ENCODE peak calls at places on chromosomes 5 and 9, in eight cellular contexts. One of them, this sample, is unnamed.

GRCh38 chr5:59496524-59497134 is 396.9 kb downstream of the PDE4D start:
- DNase-seq in right lobe of liver: no peak
- DNase-seq in spleen: peak; percentile 54
- DNase-seq in Peyer's patch: no peak
- DNase-seq in body of pancreas: peak; percentile 18
- DNase-seq in A549: peak; percentile 60
- DNase-seq in adrenal gland: no peak
- DNase-seq in ovary: no peak
- DNase-seq in this sample: no peak

GRCh38 chr9:121822093-121823085 is 171.0 kb downstream of the DAB2IP start:
- DNase-seq in right lobe of liver: no peak
- DNase-seq in spleen: no peak
- DNase-seq in Peyer's patch: peak; percentile 36
- DNase-seq in body of pancreas: no peak
- DNase-seq in A549: no peak
- DNase-seq in adrenal gland: no peak
- DNase-seq in ovary: no peak
- DNase-seq in this sample: no peak

GRCh38 chr9:134217431-134218210 is 53.3 kb upstream of the RNU6ATAC start:
- DNase-seq in right lobe of liver: peak; percentile 81
- DNase-seq in spleen: peak; percentile 61
- DNase-seq in Peyer's patch: no peak
- DNase-seq in body of pancreas: no peak
- DNase-seq in A549: peak; percentile 43
- DNase-seq in adrenal gland: no peak
- DNase-seq in ovary: peak; percentile 18
- DNase-seq in this sample: no peak

GRCh38 chr5:109706065-109706464 is 16.3 kb downstream of the MAN2A1 start:
- DNase-seq in right lobe of liver: no peak
- DNase-seq in spleen: no peak
- DNase-seq in Peyer's patch: no peak
- DNase-seq in body of pancreas: no peak
- DNase-seq in A549: no peak
- DNase-seq in adrenal gland: no peak
- DNase-seq in ovary: no peak
- DNase-seq in this sample: no peak

GRCh38 chr9:137310190-137311052 is 8.3 kb upstream of the NRARP start:
- DNase-seq in right lobe of liver: no peak
- DNase-seq in spleen: peak; percentile 71
- DNase-seq in Peyer's patch: peak; percentile 69
- DNase-seq in body of pancreas: peak; percentile 84
- DNase-seq in A549: peak; percentile 58
- DNase-seq in adrenal gland: no peak
- DNase-seq in ovary: peak; percentile 26
- DNase-seq in this sample: no peak

GRCh38 chr5:73490088-73490487 is 8.2 kb upstream of the BTF3 start:
- DNase-seq in right lobe of liver: no peak
- DNase-seq in spleen: no peak
- DNase-seq in Peyer's patch: no peak
- DNase-seq in body of pancreas: no peak
- DNase-seq in A549: no peak
- DNase-seq in adrenal gland: no peak
- DNase-seq in ovary: no peak
- DNase-seq in this sample: no peak

GRCh38 chr5:52870448-52870847 is 82.7 kb downstream of the ITGA1 start:
- DNase-seq in right lobe of liver: no peak
- DNase-seq in spleen: no peak
- DNase-seq in Peyer's patch: no peak
- DNase-seq in body of pancreas: no peak
- DNase-seq in A549: peak; percentile 35
- DNase-seq in adrenal gland: peak; percentile 65
- DNase-seq in ovary: no peak
- DNase-seq in this sample: no peak

GRCh38 chr5:74543162-74543995 is 97.1 kb downstream of the ENC1 start:
- DNase-seq in right lobe of liver: no peak
- DNase-seq in spleen: no peak
- DNase-seq in Peyer's patch: no peak
- DNase-seq in body of pancreas: peak; percentile 55
- DNase-seq in A549: peak; percentile 82
- DNase-seq in adrenal gland: no peak
- DNase-seq in ovary: no peak
- DNase-seq in this sample: no peak

GRCh38 chr5:83034036-83034435 is 43.2 kb downstream of the TMEM167A start:
- DNase-seq in right lobe of liver: no peak
- DNase-seq in spleen: no peak
- DNase-seq in Peyer's patch: no peak
- DNase-seq in body of pancreas: no peak
- DNase-seq in A549: no peak
- DNase-seq in adrenal gland: no peak
- DNase-seq in ovary: no peak
- DNase-seq in this sample: no peak

DNA sequence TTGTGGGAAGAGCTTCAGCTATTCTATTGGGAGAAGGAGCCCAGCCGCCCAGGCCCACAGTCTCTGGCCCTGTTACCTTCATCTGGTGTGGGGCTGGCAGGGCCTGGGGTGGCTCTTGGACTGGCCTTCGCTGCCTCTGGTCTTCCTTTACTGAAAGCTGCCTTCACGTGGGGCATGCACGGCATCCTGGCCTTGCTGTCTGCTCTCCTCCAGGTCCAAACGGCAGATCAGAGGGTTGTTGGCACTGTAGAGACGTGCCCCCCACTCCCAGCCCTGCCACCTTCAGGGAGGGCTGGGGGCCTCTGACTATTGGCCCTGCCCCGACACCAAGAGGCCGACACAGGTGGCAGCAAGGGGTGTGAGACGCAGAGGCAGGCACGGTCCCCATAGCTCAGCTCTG is 291.3 kb upstream of the IRX1 start:
- DNase-seq in right lobe of liver: no peak
- DNase-seq in spleen: no peak
- DNase-seq in Peyer's patch: no peak
- DNase-seq in body of pancreas: no peak
- DNase-seq in A549: no peak
- DNase-seq in adrenal gland: no peak
- DNase-seq in ovary: no peak
- DNase-seq in this sample: no peak
- TF ChIP-seq POLR2A in right lobe of liver: no peak
- TF ChIP-seq POLR2A in spleen: no peak
- TF ChIP-seq POLR2A in Peyer's patch: no peak
- TF ChIP-seq POLR2A in body of pancreas: no peak
- TF ChIP-seq POLR2A in A549: no peak
- TF ChIP-seq POLR2A in adrenal gland: no peak
- TF ChIP-seq POLR2A in ovary: no peak
- TF ChIP-seq POLR2A in this sample: no peak

DNA sequence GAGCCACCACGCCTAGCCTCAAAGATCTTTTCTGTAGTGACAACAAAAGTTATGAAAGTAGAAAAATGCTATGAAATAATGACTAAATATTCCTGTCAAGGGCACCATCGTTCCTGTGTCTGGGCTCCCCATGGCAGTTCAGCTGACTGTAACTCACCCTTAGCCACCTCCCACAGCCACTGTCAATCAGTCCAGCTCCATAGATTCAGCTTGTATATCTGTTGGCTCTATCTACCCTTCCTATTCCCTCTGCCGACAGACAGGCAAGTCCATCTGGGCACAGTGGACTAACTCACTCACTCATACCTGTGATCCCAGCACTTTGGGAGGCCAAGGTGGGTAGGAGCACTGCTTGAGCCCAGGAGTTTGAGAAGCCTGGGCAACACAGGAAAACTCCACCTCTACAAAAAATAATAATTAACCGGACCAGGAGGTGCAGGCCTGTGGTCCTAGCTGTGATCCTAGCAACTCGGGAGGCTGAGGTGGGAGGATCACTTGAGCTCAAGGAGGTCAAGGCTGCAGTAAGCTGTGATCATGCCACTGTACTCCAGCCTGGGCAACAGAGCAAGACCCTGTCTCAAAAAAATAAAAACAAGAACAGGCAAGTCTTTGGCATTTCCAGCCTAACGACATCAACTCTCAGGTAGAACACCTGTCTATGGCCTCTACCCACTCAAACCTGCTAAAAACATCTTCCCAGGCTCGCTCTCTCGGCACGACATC is 6.1 kb downstream of the CAMSAP1 start:
- DNase-seq in right lobe of liver: no peak
- DNase-seq in spleen: no peak
- DNase-seq in Peyer's patch: no peak
- DNase-seq in body of pancreas: no peak
- DNase-seq in A549: no peak
- DNase-seq in adrenal gland: peak; percentile 59
- DNase-seq in ovary: no peak
- DNase-seq in this sample: no peak
- TF ChIP-seq POLR2A in right lobe of liver: no peak
- TF ChIP-seq POLR2A in spleen: no peak
- TF ChIP-seq POLR2A in Peyer's patch: no peak
- TF ChIP-seq POLR2A in body of pancreas: no peak
- TF ChIP-seq POLR2A in A549: no peak
- TF ChIP-seq POLR2A in adrenal gland: no peak
- TF ChIP-seq POLR2A in ovary: no peak
- TF ChIP-seq POLR2A in this sample: no peak

GRCh38 chr9:129140397-129141065 is 29.3 kb downstream of the PTPA start:
- DNase-seq in right lobe of liver: no peak
- DNase-seq in spleen: peak; percentile 85
- DNase-seq in Peyer's patch: peak; percentile 65
- DNase-seq in body of pancreas: peak; percentile 50
- DNase-seq in A549: peak; percentile 35
- DNase-seq in adrenal gland: peak; percentile 72
- DNase-seq in ovary: peak; percentile 69
- DNase-seq in this sample: peak; percentile 73
- TF ChIP-seq POLR2A in right lobe of liver: no peak
- TF ChIP-seq POLR2A in spleen: no peak
- TF ChIP-seq POLR2A in Peyer's patch: no peak
- TF ChIP-seq POLR2A in body of pancreas: peak; percentile 41
- TF ChIP-seq POLR2A in A549: peak; percentile 41
- TF ChIP-seq POLR2A in adrenal gland: no peak
- TF ChIP-seq POLR2A in ovary: no peak
- TF ChIP-seq POLR2A in this sample: no peak

GRCh38 chr5:144189800-144190429 is 19.2 kb downstream of the KCTD16 start:
- DNase-seq in right lobe of liver: no peak
- DNase-seq in spleen: no peak
- DNase-seq in Peyer's patch: peak; percentile 87
- DNase-seq in body of pancreas: no peak
- DNase-seq in A549: peak; percentile 91
- DNase-seq in adrenal gland: peak; percentile 65
- DNase-seq in ovary: no peak
- DNase-seq in this sample: peak; percentile 40
- TF ChIP-seq POLR2A in right lobe of liver: no peak
- TF ChIP-seq POLR2A in spleen: no peak
- TF ChIP-seq POLR2A in Peyer's patch: no peak
- TF ChIP-seq POLR2A in body of pancreas: no peak
- TF ChIP-seq POLR2A in A549: no peak
- TF ChIP-seq POLR2A in adrenal gland: no peak
- TF ChIP-seq POLR2A in ovary: no peak
- TF ChIP-seq POLR2A in this sample: no peak